ENCODE peak calls at places on chromosome 2, in nine cellular contexts. X, E, Y, L, O, V, B, S and T are unnamed samples.

GRCh38 chr2:43478423-43479086 is 117.3 kb downstream of the THADA start:
- DNase-seq in V (no peak), B (no peak), Y (no peak), S (no peak), O (no peak), X (no peak), E (no peak), L (no peak), T (no peak)

GRCh38 chr2:96940991-96941775 is 45.2 kb downstream of the FAM178B start:
- DNase-seq in X (no peak), B (no peak), E (no peak), L (no peak), V (no peak), S (no peak), O (no peak), Y (no peak), T (no peak)

GRCh38 chr2:112566104-112566503 is 18.3 kb upstream of the CHCHD5 start:
- DNase-seq in E (no peak), Y (no peak), S (no peak), V (no peak), X (no peak), O (no peak), B (no peak), L (no peak), T (no peak)

GRCh38 chr2:100327742-100328141 is 5.4 kb upstream of the LONRF2 start:
- DNase-seq in X (no peak), B (no peak), O (no peak), V (no peak), E (no peak), Y (no peak), S (no peak), L (no peak), T (no peak)

GRCh38 chr2:168432565-168433186 is 23.4 kb upstream of the CERS6 start:
- DNase-seq in B (no peak), V (no peak), X (no peak), L (no peak), O (no peak), Y (no peak), E (no peak), S (no peak), T (no peak)

GRCh38 chr2:149715005-149715592 is 127.5 kb upstream of the MMADHC start:
- DNase-seq in X (no peak), V (peak), E (no peak), O (no peak), B (peak), S (no peak), Y (no peak), L (no peak), T (no peak)

GRCh38 chr2:146128216-146128615 is 1608.3 kb upstream of the ZEB2 start:
- DNase-seq in B (no peak), O (no peak), S (no peak), Y (no peak), X (no peak), L (no peak), E (no peak), V (peak), T (no peak)

GRCh38 chr2:224038049-224038829 is 847 bp downstream of the SERPINE2 start:
- DNase-seq in S (peak), E (no peak), Y (no peak), O (no peak), X (peak), B (no peak), L (peak), V (peak), T (peak)

GRCh38 chr2:24920813-24921441 is 890 bp upstream of the ADCY3 start:
- DNase-seq in X (no peak), O (no peak), E (peak), Y (no peak), L (no peak), B (no peak), V (peak), S (no peak), T (no peak)

GRCh38 chr2:60554649-60555065 is 1.2 kb upstream of the BCL11A start:
- DNase-seq in S (peak), B (no peak), V (peak), L (no peak), O (no peak), X (peak), Y (no peak), E (no peak), T (no peak)

GRCh38 chr2:231674587-231675334 is 33.6 kb upstream of the PTMA start:
- DNase-seq in X (peak), O (no peak), Y (peak), B (no peak), E (peak), S (peak), L (peak), V (peak), T (peak)

GRCh38 chr2:19361325-19361990 is 3.0 kb upstream of the OSR1 start:
- DNase-seq in L (peak), X (no peak), E (no peak), O (no peak), V (no peak), Y (no peak), B (no peak), S (peak), T (peak)

GRCh38 chr2:204012081-204012653 is 75.6 kb downstream of the ICOS start:
- DNase-seq in S (peak), B (no peak), V (no peak), Y (no peak), X (no peak), O (no peak), E (no peak), L (no peak), T (no peak)

GRCh38 chr2:56185101-56185581 is 1.4 kb downstream of the CCDC85A start:
- DNase-seq in V (peak), Y (peak), B (no peak), O (no peak), E (no peak), S (no peak), X (peak), L (peak), T (peak)

GRCh38 chr2:109275120-109276040 is 146.4 kb downstream of the SH3RF3 start:
- DNase-seq in L (no peak), B (no peak), X (no peak), O (no peak), V (no peak), Y (no peak), E (no peak), S (no peak), T (no peak)

GRCh38 chr2:111919794-111920608 is 21.6 kb downstream of the MERTK start:
- DNase-seq in S (peak), B (no peak), Y (peak), E (peak), X (no peak), L (peak), O (no peak), V (no peak), T (peak)

GRCh38 chr2:200342235-200342634 is 35.7 kb downstream of the SPATS2L start:
- DNase-seq in X (no peak), S (no peak), O (no peak), Y (no peak), V (no peak), L (peak), B (no peak), E (no peak), T (no peak)

GRCh38 chr2:10331033-10331701 is 28.5 kb downstream of the HPCAL1 start:
- DNase-seq in S (peak), O (no peak), X (no peak), E (peak), V (no peak), B (peak), L (no peak), Y (peak), T (peak)

GRCh38 chr2:94986392-94986963 is 39.0 kb upstream of the MAL start:
- DNase-seq in E (no peak), B (peak), L (peak), V (peak), S (peak), O (no peak), X (peak), Y (peak), T (no peak)

GRCh38 chr2:118048396-118048795 is 34.5 kb upstream of the CCDC93 start:
- DNase-seq in O (no peak), Y (no peak), S (no peak), V (no peak), B (no peak), E (no peak), X (no peak), L (no peak), T (no peak)

GRCh38 chr2:1675633-1676032 is 68.7 kb downstream of the PXDN start:
- DNase-seq in Y (no peak), B (peak), O (peak), V (no peak), S (peak), E (peak), L (peak), X (no peak), T (no peak)

GRCh38 chr2:30400151-30400954 is 46.7 kb upstream of the LCLAT1 start:
- DNase-seq in S (no peak), V (peak), Y (no peak), B (no peak), E (no peak), L (no peak), O (no peak), X (no peak), T (no peak)

GRCh38 chr2:136135924-136136906 is 18.3 kb upstream of the CXCR4 start:
- DNase-seq in V (no peak), O (no peak), X (no peak), S (peak), Y (no peak), B (no peak), L (peak), E (no peak), T (no peak)

GRCh38 chr2:130390460-130391057 is 34.7 kb downstream of the PTPN18 start:
- DNase-seq in L (peak), E (no peak), S (peak), B (no peak), Y (peak), X (no peak), O (no peak), V (no peak), T (peak)

GRCh38 chr2:143231257-143231650 is 102.0 kb downstream of the ARHGAP15 start:
- DNase-seq in Y (no peak), V (no peak), L (no peak), O (no peak), E (no peak), B (no peak), S (no peak), X (no peak), T (no peak)

GRCh38 chr2:235570966-235571692 is 77.3 kb downstream of the AGAP1 start:
- DNase-seq in B (no peak), Y (no peak), L (no peak), S (no peak), X (no peak), E (no peak), V (no peak), O (no peak), T (no peak)

GRCh38 chr2:126864861-126865260 is 33.8 kb upstream of the TEX51 start:
- DNase-seq in V (peak), B (peak), Y (no peak), S (no peak), X (no peak), L (no peak), E (no peak), O (no peak), T (no peak)

GRCh38 chr2:127080226-127080940 is 26.6 kb downstream of the BIN1 start:
- DNase-seq in E (no peak), S (peak), X (peak), L (no peak), Y (no peak), O (no peak), V (no peak), B (no peak), T (peak)

DNA sequence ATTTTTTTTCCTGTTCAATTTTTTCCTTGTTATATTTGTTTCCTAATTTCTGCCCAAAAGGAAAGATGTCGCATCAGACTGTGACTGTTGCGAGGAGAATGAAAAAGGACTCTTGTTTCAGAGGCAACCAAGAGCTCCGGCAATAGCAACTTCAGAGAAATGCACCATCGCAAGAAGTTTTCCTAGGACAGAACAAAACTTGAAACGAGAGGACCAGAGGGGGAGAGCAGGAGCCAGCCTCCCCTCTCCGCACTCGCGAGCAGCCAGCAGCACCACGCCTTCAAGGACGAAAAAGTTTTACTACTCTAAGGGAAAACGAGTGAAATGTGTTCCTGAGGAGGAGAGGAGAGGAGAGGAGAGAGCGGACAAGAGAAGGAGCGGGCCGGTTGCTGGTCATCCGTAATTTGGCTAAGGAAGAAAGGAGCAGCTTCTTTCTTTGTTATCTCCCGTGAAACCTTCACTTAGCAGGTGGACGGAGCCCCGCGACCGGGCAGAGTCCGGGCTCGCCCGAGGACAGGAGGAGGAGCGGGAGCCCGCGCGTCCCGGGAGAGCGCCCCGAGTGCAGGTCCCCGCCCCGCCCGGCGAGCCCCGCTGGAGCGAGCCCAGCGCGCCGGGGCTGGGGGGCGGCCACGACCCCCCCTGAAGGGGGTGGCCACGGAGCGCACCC is 725 bp downstream of the POU3F3 start:
- DNase-seq in X (no peak), B (no peak), L (no peak), O (no peak), E (no peak), Y (peak), S (no peak), V (no peak), T (no peak)
- H3K4me3 ChIP-seq in X (peak), B (no peak), L (peak), O (peak), E (peak), Y (peak), S (no peak), V (peak), T (peak)

GRCh38 chr2:9261231-9261883 is 54.7 kb downstream of the ASAP2 start:
- DNase-seq in X (no peak), Y (peak), L (no peak), E (peak), V (no peak), S (peak), O (peak), B (no peak), T (no peak)

GRCh38 chr2:9263388-9263787 is 56.8 kb downstream of the ASAP2 start:
- DNase-seq in L (no peak), O (no peak), B (no peak), E (no peak), X (peak), V (peak), Y (no peak), S (no peak), T (peak)

GRCh38 chr2:9260411-9261037 is 53.9 kb downstream of the ASAP2 start:
- DNase-seq in B (no peak), X (no peak), O (no peak), L (no peak), E (no peak), Y (no peak), V (no peak), S (no peak), T (no peak)

GRCh38 chr2:9264301-9264700 is 57.7 kb downstream of the ASAP2 start:
- DNase-seq in Y (no peak), O (no peak), L (no peak), S (no peak), X (no peak), E (no peak), B (no peak), V (peak), T (no peak)

GRCh38 chr2:9262671-9263171 is 56.1 kb downstream of the ASAP2 start:
- DNase-seq in V (no peak), S (no peak), O (peak), E (no peak), L (no peak), X (peak), B (no peak), Y (peak), T (peak)
- H3K27ac ChIP-seq in V (peak), S (peak), O (peak), E (peak), L (no peak), X (peak), B (no peak), Y (peak), T (peak)

GRCh38 chr2:214320211-214320610 is 90.6 kb upstream of the VWC2L start:
- DNase-seq in V (no peak), B (no peak), Y (no peak), S (no peak), L (no peak), X (no peak), O (no peak), E (no peak), T (no peak)

GRCh38 chr2:214311931-214312749 is 98.7 kb upstream of the VWC2L start:
- DNase-seq in S (no peak), L (no peak), B (no peak), V (no peak), O (no peak), X (no peak), E (no peak), Y (no peak), T (no peak)

GRCh38 chr2:214310319-214310718 is 100.5 kb upstream of the VWC2L start:
- DNase-seq in S (no peak), X (peak), L (peak), O (no peak), E (no peak), V (peak), Y (no peak), B (no peak), T (no peak)

GRCh38 chr2:214311031-214311533 is 99.8 kb upstream of the VWC2L start:
- DNase-seq in Y (no peak), E (no peak), V (peak), S (no peak), X (no peak), O (no peak), L (no peak), B (no peak), T (no peak)

DNA sequence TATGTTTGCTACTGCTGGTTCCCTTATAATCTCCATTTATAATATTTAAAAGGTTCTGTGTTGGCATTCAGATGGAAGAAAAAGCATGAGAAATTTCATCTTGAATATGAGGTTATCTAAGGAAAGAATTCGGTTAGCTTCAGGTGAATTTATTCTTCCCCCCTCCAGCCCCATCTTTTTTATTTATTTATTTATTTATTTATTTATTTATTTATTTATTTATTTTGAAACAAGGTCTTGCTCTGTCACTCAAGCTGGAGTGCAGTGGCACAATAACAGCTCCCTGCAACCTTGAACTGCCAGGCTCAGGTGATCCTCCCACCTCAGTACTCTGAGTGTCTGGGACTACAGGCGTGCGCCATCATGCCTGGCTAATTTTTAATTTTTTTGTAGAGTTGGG is 95.5 kb upstream of the VWC2L start:
- DNase-seq in B (no peak), E (no peak), L (no peak), O (no peak), Y (no peak), V (no peak), X (no peak), S (no peak), T (no peak)
- H3K4me3 ChIP-seq in B (no peak), E (no peak), L (no peak), O (no peak), Y (no peak), V (no peak), X (no peak), S (no peak), T (no peak)

GRCh38 chr2:27291865-27292264 is 9.6 kb downstream of the TRIM54 start:
- DNase-seq in X (peak), L (no peak), B (no peak), V (no peak), E (no peak), O (no peak), S (no peak), Y (no peak), T (no peak)
- H3K27ac ChIP-seq in X (peak), L (no peak), B (no peak), V (no peak), E (no peak), O (no peak), S (no peak), Y (peak), T (peak)

GRCh38 chr2:119116411-119117295 is 41.9 kb downstream of the C1QL2 start:
- DNase-seq in E (no peak), X (no peak), B (no peak), Y (no peak), O (no peak), S (no peak), L (no peak), V (no peak), T (no peak)

GRCh38 chr2:119119999-119120710 is 38.4 kb downstream of the C1QL2 start:
- DNase-seq in O (no peak), Y (no peak), L (peak), X (no peak), S (no peak), E (no peak), V (no peak), B (no peak), T (no peak)

GRCh38 chr2:119119076-119119710 is 39.4 kb downstream of the C1QL2 start:
- DNase-seq in X (no peak), S (no peak), Y (no peak), E (no peak), B (no peak), V (no peak), O (no peak), L (no peak), T (no peak)

GRCh38 chr2:119117408-119117807 is 41.1 kb downstream of the C1QL2 start:
- DNase-seq in Y (no peak), S (no peak), E (no peak), X (no peak), V (no peak), B (no peak), O (no peak), L (no peak), T (no peak)

DNA sequence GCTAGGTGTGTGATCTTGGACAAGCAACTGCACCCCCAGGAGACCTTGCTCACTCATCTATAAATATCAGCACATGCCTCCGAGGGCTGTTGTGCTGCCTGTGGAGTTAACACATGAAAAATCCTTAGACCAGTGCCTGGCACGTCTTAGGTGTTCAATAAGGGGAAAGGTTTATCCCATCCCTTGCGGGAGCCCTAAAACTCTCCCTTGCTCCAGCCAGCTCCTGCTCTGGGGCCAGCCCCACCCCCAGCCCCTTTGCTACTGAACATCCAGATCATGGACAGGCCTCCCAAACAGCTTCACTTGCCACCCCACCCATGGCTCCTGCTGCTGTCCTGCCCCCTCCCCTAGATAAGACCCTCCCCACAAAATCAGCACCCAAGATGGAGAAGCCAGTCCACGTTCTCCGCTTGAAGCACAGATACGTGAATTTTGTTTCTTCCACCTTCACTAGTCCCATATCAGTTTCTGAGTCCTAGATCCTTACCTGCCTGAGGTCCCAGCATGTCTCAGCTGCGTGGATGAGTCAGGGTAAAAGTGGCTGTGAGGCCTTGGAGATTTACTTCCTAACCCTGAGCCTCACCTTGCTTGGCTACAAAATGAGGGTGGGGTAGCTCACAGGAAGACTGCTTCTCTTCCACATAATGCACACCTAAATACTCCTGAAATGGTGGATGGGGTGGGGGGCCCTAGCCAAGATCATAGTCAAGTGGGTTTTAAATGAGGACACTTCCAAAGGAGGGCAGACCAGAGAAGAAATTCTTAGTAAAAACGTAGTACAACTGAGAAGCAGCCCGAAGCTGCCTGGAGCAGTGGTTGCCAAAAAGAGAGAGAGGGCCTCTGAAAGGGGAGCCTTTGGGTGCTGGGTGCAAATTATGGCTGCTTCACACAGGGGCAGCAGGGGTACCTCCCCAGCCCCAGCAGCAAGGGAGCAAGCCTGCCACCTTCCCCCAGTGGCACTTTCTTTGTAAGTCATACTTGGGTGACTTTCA is 40.4 kb downstream of the C1QL2 start:
- DNase-seq in X (no peak), S (no peak), L (no peak), E (no peak), Y (no peak), V (no peak), O (no peak), B (no peak), T (no peak)
- H3K4me3 ChIP-seq in X (no peak), S (no peak), L (no peak), E (no peak), Y (no peak), V (no peak), O (no peak), B (no peak), T (no peak)

GRCh38 chr2:106085441-106085911 is 108.6 kb downstream of the UXS1 start:
- DNase-seq in O (no peak), S (peak), Y (no peak), X (peak), L (peak), E (no peak), V (peak), B (no peak), T (no peak)
- H3K27ac ChIP-seq in O (no peak), S (no peak), Y (no peak), X (no peak), L (no peak), E (no peak), V (no peak), B (no peak), T (no peak)